ENCODE peak calls at places on chromosomes 1 and 21, in four cellular contexts. V, P, Z and H are unnamed samples.

GRCh38 chr1:111768023-111768422 is 12.3 kb downstream of the DDX20 start:
- DNase-seq in Z (no peak), P (no peak), V (no peak), H (no peak)

GRCh38 chr1:16367968-16368910 is 1.2 kb downstream of the SZRD1 start:
- DNase-seq in P (no peak), Z (no peak), V (no peak), H (peak)

GRCh38 chr1:234755449-234755863 is 145.5 kb upstream of the IRF2BP2 start:
- DNase-seq in P (no peak), V (peak), Z (no peak), H (no peak)

GRCh38 chr1:223304931-223305330 is 59.0 kb downstream of the SUSD4 start:
- DNase-seq in V (no peak), Z (no peak), P (no peak), H (no peak)

GRCh38 chr1:212957546-212957945 is 7.2 kb downstream of the VASH2 start:
- DNase-seq in Z (no peak), P (no peak), V (no peak), H (no peak)

GRCh38 chr1:86419277-86419903 is 4.6 kb upstream of the CLCA2 start:
- DNase-seq in V (no peak), P (peak), Z (no peak), H (peak)

GRCh38 chr1:30911061-30911954 is 2.8 kb upstream of the SDC3 start:
- DNase-seq in P (no peak), V (peak), Z (peak), H (peak)

GRCh38 chr21:14259669-14260458 is 43.9 kb downstream of the RBM11 start:
- DNase-seq in Z (peak), V (no peak), P (no peak), H (peak)

GRCh38 chr1:169368406-169368769 is 393 bp downstream of the BLZF1 start:
- DNase-seq in V (peak), P (peak), Z (no peak), H (peak)